ENCODE peak calls at places on chromosome 11, in four cellular contexts. One of them, this sample, is unnamed.

GRCh38 chr11:79097279-79097875 is 343.5 kb downstream of the TENM4 start:
- DNase-seq in AG08395: no peak
- DNase-seq in astrocyte of the cerebellum: peak; percentile 43
- DNase-seq in EL: no peak
- DNase-seq in this sample: no peak

GRCh38 chr11:64613648-64614047 is 22.6 kb downstream of the SLC22A12 start:
- DNase-seq in AG08395: no peak
- DNase-seq in astrocyte of the cerebellum: no peak
- DNase-seq in EL: no peak
- DNase-seq in this sample: no peak

GRCh38 chr11:46066335-46066734 is 54.9 kb downstream of the PHF21A start:
- DNase-seq in AG08395: no peak
- DNase-seq in astrocyte of the cerebellum: no peak
- DNase-seq in EL: no peak
- DNase-seq in this sample: no peak

GRCh38 chr11:78340530-78340929 is 77.1 kb downstream of the GAB2 start:
- DNase-seq in AG08395: no peak
- DNase-seq in astrocyte of the cerebellum: no peak
- DNase-seq in EL: no peak
- DNase-seq in this sample: no peak

GRCh38 chr11:95058622-95059021 is 8.1 kb upstream of the SRSF8 start:
- DNase-seq in AG08395: no peak
- DNase-seq in astrocyte of the cerebellum: no peak
- DNase-seq in EL: no peak
- DNase-seq in this sample: no peak

GRCh38 chr11:99020324-99021225 is at the start of gene CNTN5:
- DNase-seq in AG08395: peak; percentile 1
- DNase-seq in astrocyte of the cerebellum: peak; percentile 3
- DNase-seq in EL: peak; percentile 1
- DNase-seq in this sample: no peak

GRCh38 chr11:73152861-73153483 is 10.9 kb upstream of the FCHSD2 start:
- DNase-seq in AG08395: no peak
- DNase-seq in astrocyte of the cerebellum: no peak
- DNase-seq in EL: no peak
- DNase-seq in this sample: no peak

GRCh38 chr11:70024036-70024772 is 53.9 kb upstream of the ANO1 start:
- DNase-seq in AG08395: no peak
- DNase-seq in astrocyte of the cerebellum: no peak
- DNase-seq in EL: no peak
- DNase-seq in this sample: no peak

GRCh38 chr11:104343578-104343977 is 179.6 kb upstream of the PDGFD start:
- DNase-seq in AG08395: no peak
- DNase-seq in astrocyte of the cerebellum: no peak
- DNase-seq in EL: no peak
- DNase-seq in this sample: no peak

GRCh38 chr11:118088531-118088930 is 1.8 kb upstream of the SMIM35 start:
- DNase-seq in AG08395: no peak
- DNase-seq in astrocyte of the cerebellum: no peak
- DNase-seq in EL: no peak
- DNase-seq in this sample: no peak

GRCh38 chr11:65316979-65317786 is 2.5 kb downstream of the CDC42EP2 start:
- DNase-seq in AG08395: peak; percentile 44
- DNase-seq in astrocyte of the cerebellum: no peak
- DNase-seq in EL: peak; percentile 79
- DNase-seq in this sample: peak; percentile 82

This sample was measured in RCC 7860.